ENCODE peak calls at places on chromosomes 5 and 9, in nine cellular contexts. W is HFFc6; P is foreskin melanocyte; J is epithelial cell of esophagus; G is progenitor cell of endocrine pancreas; O is activated CD4-positive, alpha-beta T cell treated with anti-CD3 and anti-CD28 coated beads for 24 hours; N is PC-3; B is caudate nucleus; R is mesenchymal stem cell. F is an unnamed sample.

GRCh38 chr5:57094753-57095683 is 78.8 kb upstream of the GPBP1 start:
- DNase-seq in W (peak), G (no peak), O (no peak), N (peak), B (no peak), P (no peak), R (peak), J (peak), F (no peak)

GRCh38 chr5:2094616-2094995 is 211.9 kb upstream of the IRX4 start:
- DNase-seq in O (no peak), R (no peak), G (no peak), P (no peak), N (no peak), W (no peak), B (no peak), J (no peak), F (no peak)

GRCh38 chr9:88161144-88161543 is 22.9 kb upstream of the SPATA31C2 start:
- DNase-seq in W (no peak), R (no peak), P (no peak), O (no peak), G (no peak), J (no peak), N (no peak), B (no peak), F (no peak)

GRCh38 chr5:143044265-143044664 is 274.1 kb downstream of the ARHGAP26 start:
- DNase-seq in J (no peak), W (no peak), G (no peak), P (no peak), R (no peak), O (no peak), B (no peak), N (no peak), F (no peak)

GRCh38 chr5:138702166-138702826 is 50.9 kb upstream of the CTNNA1 start:
- DNase-seq in W (no peak), B (no peak), P (no peak), O (no peak), J (no peak), R (no peak), N (no peak), G (no peak), F (no peak)

GRCh38 chr5:14557203-14557725 is 24.3 kb upstream of the OTULINL start:
- DNase-seq in O (no peak), P (no peak), N (no peak), B (no peak), J (no peak), G (no peak), W (no peak), R (peak), F (no peak)

GRCh38 chr9:124215551-124215910 is 42.2 kb upstream of the NEK6 start:
- DNase-seq in B (no peak), N (no peak), P (no peak), J (no peak), W (no peak), O (no peak), G (no peak), R (no peak), F (no peak)

GRCh38 chr5:143261748-143262392 is 141.6 kb downstream of the NR3C1 start:
- DNase-seq in G (no peak), P (no peak), J (peak), O (no peak), N (peak), W (peak), B (no peak), R (peak), F (no peak)

GRCh38 chr9:130060296-130060695 is 6.6 kb downstream of the GPR107 start:
- DNase-seq in B (no peak), O (no peak), R (no peak), W (no peak), N (no peak), G (no peak), J (no peak), P (no peak), F (no peak)

GRCh38 chr5:139690385-139691274 is 42.5 kb downstream of the CXXC5 start:
- DNase-seq in P (no peak), N (no peak), R (peak), B (no peak), G (no peak), W (peak), O (no peak), J (no peak), F (peak)

GRCh38 chr5:77632526-77633268 is 5.8 kb downstream of the OTP start:
- DNase-seq in W (no peak), N (no peak), G (no peak), P (no peak), B (no peak), O (no peak), R (no peak), J (peak), F (no peak)